ENCODE peak calls at places on chromosome 17, in ten cellular contexts. K is H1, N is K562, L is transverse colon, Q is Panc1, F is GM23338, R is sigmoid colon, P is prostate gland, M is HL-60, O is breast epithelium. U is an unnamed sample.

GRCh38 chr17:76881966-76882365 is 13.8 kb downstream of the MGAT5B start:
- DNase-seq in K (no peak), N (no peak), L (no peak), Q (no peak), F (no peak), R (no peak), P (no peak), M (no peak), O (no peak), U (no peak)

GRCh38 chr17:51427259-51428255 is 167.2 kb downstream of the UTP18 start:
- DNase-seq in K (no peak), N (no peak), L (no peak), Q (no peak), F (no peak), R (no peak), P (no peak), M (no peak), O (no peak), U (no peak)

GRCh38 chr17:28228986-28229729 is 89.8 kb upstream of the TMEM97 start:
- DNase-seq in K (no peak), N (peak), L (no peak), Q (no peak), F (no peak), R (no peak), P (no peak), M (no peak), O (no peak), U (no peak)

GRCh38 chr17:205817-206216 is 24.4 kb upstream of the DOC2B start:
- DNase-seq in K (no peak), N (no peak), L (no peak), Q (no peak), F (no peak), R (peak), P (no peak), M (no peak), O (no peak), U (no peak)

GRCh38 chr17:40177275-40177874 is at the start of gene RAPGEFL1:
- DNase-seq in K (no peak), N (peak), L (peak), Q (no peak), F (peak), R (peak), P (peak), M (peak), O (peak), U (no peak)

GRCh38 chr17:78599419-78599818 is 22.2 kb upstream of the DNAH17 start:
- DNase-seq in K (no peak), N (no peak), L (no peak), Q (no peak), F (no peak), R (no peak), P (no peak), M (no peak), O (no peak), U (no peak)

GRCh38 chr17:51029568-51030463 is 90.9 kb downstream of the SPAG9 start:
- DNase-seq in K (no peak), N (no peak), L (no peak), Q (no peak), F (no peak), R (no peak), P (no peak), M (no peak), O (no peak), U (no peak)

GRCh38 chr17:42494673-42495072 is 36.0 kb downstream of the ATP6V0A1 start:
- DNase-seq in K (no peak), N (no peak), L (no peak), Q (no peak), F (no peak), R (no peak), P (no peak), M (no peak), O (no peak), U (no peak)

GRCh38 chr17:5921919-5922318 is 148.3 kb upstream of the WSCD1 start:
- DNase-seq in K (no peak), N (no peak), L (no peak), Q (peak), F (no peak), R (no peak), P (no peak), M (no peak), O (no peak), U (no peak)

GRCh38 chr17:7019839-7020519 is 2.9 kb upstream of the BCL6B start:
- DNase-seq in K (no peak), N (no peak), L (peak), Q (no peak), F (peak), R (peak), P (no peak), M (no peak), O (no peak), U (no peak)

GRCh38 chr17:62792122-62792800 is 15.9 kb downstream of the MARCHF10 start:
- DNase-seq in K (no peak), N (no peak), L (no peak), Q (peak), F (no peak), R (no peak), P (no peak), M (no peak), O (no peak), U (no peak)

GRCh38 chr17:70654706-70655105 is 485.4 kb downstream of the KCNJ2 start:
- DNase-seq in K (no peak), N (no peak), L (no peak), Q (no peak), F (no peak), R (no peak), P (no peak), M (no peak), O (no peak), U (no peak)

GRCh38 chr17:55735784-55736405 is 13.2 kb upstream of the TMEM100 start:
- DNase-seq in K (no peak), N (peak), L (peak), Q (no peak), F (peak), R (peak), P (no peak), M (peak), O (no peak), U (no peak)

GRCh38 chr17:31452561-31453110 is 61.2 kb downstream of the RAB11FIP4 start:
- DNase-seq in K (no peak), N (no peak), L (no peak), Q (no peak), F (no peak), R (no peak), P (no peak), M (no peak), O (no peak), U (no peak)

GRCh38 chr17:74742153-74742515 is 5.1 kb downstream of the RAB37 start:
- DNase-seq in K (no peak), N (no peak), L (peak), Q (no peak), F (no peak), R (no peak), P (no peak), M (peak), O (no peak), U (no peak)

GRCh38 chr17:39980402-39981206 is at the start of gene PSMD3:
- DNase-seq in K (peak), N (peak), L (peak), Q (peak), F (peak), R (peak), P (peak), M (peak), O (peak), U (peak)

GRCh38 chr17:63699638-63700527 is at the start of gene LIMD2:
- DNase-seq in K (no peak), N (peak), L (peak), Q (no peak), F (peak), R (peak), P (peak), M (peak), O (no peak), U (no peak)

GRCh38 chr17:10750210-10750609 is 20.4 kb upstream of the TMEM220 start:
- DNase-seq in K (no peak), N (no peak), L (no peak), Q (no peak), F (no peak), R (no peak), P (no peak), M (no peak), O (no peak), U (no peak)

GRCh38 chr17:31391496-31391949 is at the start of gene RAB11FIP4:
- DNase-seq in K (no peak), N (peak), L (no peak), Q (no peak), F (peak), R (no peak), P (no peak), M (no peak), O (no peak), U (no peak)

GRCh38 chr17:13413001-13413400 is 188.7 kb downstream of the HS3ST3A1 start:
- DNase-seq in K (no peak), N (no peak), L (no peak), Q (no peak), F (no peak), R (no peak), P (no peak), M (no peak), O (no peak), U (no peak)

GRCh38 chr17:13407381-13407780 is 194.3 kb downstream of the HS3ST3A1 start:
- DNase-seq in K (no peak), N (no peak), L (no peak), Q (no peak), F (no peak), R (no peak), P (no peak), M (no peak), O (no peak), U (no peak)

GRCh38 chr17:13410874-13411273 is 190.9 kb downstream of the HS3ST3A1 start:
- DNase-seq in K (no peak), N (no peak), L (no peak), Q (no peak), F (no peak), R (no peak), P (peak), M (no peak), O (no peak), U (no peak)

GRCh38 chr17:13410214-13410613 is 191.5 kb downstream of the HS3ST3A1 start:
- DNase-seq in K (no peak), N (no peak), L (no peak), Q (no peak), F (no peak), R (no peak), P (no peak), M (no peak), O (no peak), U (no peak)

DNA sequence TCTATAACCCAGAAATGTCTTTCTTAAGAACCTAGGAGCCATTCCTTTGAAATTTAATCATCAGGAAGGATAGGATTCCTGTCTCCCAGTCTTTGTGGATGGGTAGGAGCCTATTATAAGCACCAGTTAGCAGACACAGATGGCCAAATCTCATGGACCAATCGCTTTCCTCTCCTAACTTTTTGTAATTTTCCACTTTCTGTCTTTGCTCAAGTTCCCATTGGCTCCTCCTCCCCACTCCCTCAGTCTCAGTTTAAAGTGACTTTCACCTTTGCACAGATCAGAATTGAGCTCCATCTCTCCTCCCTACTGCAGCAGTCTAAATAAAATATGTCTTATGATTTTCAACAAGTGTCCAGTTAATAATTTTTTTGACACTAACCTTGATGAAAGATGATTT is 192.3 kb downstream of the HS3ST3A1 start:
- DNase-seq in K (no peak), N (no peak), L (no peak), Q (no peak), F (no peak), R (no peak), P (no peak), M (no peak), O (no peak), U (no peak)
- TF ChIP-seq POLR2AphosphoS5 in K (no peak), N (no peak), L (no peak), Q (no peak), F (no peak), R (no peak), P (no peak), M (no peak), O (no peak), U (no peak)

DNA sequence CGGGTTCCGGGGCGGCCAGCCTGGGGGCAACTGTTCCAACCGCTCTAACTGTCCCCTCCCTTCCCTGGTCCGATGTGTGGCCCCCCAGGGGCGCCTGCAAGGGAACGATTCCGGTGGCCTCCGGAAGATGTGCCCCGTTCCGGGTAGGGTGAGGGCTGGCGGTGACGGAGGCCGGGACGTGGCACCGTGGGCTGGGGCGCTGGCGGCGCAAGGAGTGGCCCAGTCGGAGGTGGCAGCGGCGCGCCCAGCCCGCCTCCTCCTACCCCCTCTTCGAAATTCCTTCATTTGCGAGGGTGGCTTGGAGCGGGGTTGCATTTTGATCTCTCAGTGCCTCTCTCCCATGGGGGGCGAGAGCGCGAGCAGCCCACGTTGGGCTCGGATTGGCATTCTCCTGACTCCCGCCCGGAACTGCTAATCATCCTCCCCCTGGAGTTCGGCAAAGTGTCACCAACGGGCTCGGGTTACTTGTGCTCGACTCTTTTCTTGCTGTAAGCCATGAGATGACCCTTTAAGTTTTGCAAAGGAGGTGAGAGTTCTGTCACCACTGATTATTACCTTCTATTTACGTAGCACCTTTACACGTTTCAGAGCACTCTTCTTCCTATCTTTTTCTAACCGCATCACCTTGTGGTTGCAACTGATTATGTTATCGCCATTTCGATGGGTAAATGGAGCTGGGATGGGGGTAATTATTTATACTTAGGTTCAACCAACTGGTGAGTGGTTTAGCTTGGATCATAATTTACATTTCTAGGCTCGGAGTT is 667 bp downstream of the NDEL1 start:
- DNase-seq in K (no peak), N (peak), L (peak), Q (no peak), F (peak), R (peak), P (peak), M (peak), O (peak), U (no peak)
- TF ChIP-seq POLR2AphosphoS5 in K (no peak), N (peak), L (peak), Q (no peak), F (no peak), R (no peak), P (peak), M (no peak), O (no peak), U (no peak)

DNA sequence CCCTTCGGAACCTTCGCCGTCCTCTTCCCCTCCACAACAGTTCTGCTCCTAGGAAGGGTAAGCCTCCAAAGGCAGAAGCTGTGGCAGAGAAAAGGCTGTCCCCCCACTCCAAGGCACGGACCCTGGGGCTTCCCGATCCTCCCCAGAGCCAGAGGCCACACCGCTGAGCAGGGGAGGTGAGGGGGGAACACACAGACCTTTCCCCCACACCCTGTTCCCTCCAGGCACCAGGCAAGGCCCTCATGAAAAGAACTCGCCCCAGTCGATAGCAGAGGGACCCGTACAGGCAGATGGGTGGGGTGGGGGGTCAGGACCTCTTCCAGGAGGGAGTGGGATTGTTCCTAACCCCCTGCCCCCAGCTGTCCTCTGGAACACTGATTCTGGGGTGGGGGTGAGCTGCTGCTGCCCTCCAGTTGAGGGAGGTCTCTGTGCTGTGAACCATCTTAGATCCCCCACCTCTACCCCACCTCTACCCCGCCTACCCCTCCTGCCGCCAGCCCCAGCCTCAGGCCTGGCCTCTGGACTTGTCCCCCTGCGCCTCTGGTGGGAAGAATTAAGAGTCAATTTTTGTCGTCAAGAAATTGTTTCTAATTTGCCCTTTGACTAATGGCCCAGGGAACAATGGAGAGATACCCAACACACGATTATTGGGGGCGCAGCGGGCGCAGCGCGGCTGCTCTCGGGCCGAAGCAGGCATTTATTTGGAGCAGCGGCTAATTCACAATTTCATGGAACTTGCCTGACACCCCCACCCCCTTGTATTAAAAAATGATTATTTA is 4.6 kb upstream of the BAHCC1 start:
- DNase-seq in K (no peak), N (no peak), L (no peak), Q (no peak), F (no peak), R (no peak), P (no peak), M (no peak), O (no peak), U (no peak)
- TF ChIP-seq POLR2AphosphoS5 in K (no peak), N (no peak), L (no peak), Q (no peak), F (no peak), R (no peak), P (no peak), M (no peak), O (no peak), U (no peak)

GRCh38 chr17:49963626-49964538 is 5.1 kb upstream of the DLX4 start:
- DNase-seq in K (no peak), N (no peak), L (no peak), Q (no peak), F (peak), R (no peak), P (no peak), M (no peak), O (no peak), U (no peak)
- TF ChIP-seq POLR2AphosphoS5 in K (no peak), N (no peak), L (no peak), Q (no peak), F (no peak), R (peak), P (no peak), M (no peak), O (no peak), U (no peak)

DNA sequence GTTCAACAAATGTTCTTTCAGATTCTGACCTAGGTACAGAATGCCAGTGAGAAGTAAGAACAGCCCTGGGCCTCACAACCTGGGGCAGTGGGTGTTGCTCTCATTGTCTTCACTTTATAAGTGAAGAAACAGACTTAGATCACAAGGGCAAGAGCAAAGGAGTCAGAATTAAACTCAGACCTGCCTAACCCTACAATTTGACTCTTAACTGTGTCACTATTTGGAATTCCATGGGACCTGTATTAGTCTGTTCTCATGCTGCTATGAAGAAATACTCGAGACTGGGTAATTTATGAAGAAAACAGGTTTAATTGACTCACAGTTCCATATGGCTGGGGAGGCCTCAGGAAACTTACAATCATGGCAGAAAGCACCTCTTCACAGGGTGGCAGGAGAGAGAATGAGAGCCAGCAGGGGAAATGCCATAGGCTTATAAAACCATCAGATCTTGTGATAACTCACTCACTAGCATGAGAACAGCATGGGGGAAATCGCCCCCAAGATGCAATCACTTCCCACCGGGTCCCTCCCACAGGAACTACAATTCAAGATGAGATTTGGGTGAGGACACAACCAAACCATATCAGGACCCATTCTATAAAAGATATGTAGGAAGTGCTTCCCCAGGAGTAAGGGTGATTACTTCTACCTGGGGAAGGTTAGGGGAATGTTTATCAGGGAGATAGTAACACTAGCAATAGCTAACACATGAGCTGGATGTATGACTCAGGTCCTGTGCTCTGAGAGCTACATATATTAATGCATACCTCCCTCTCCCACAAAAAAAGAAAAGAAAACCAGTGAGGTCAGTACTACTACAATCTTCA is 270.1 kb downstream of the SOX9 start:
- DNase-seq in K (no peak), N (no peak), L (no peak), Q (no peak), F (no peak), R (no peak), P (no peak), M (no peak), O (no peak), U (no peak)
- TF ChIP-seq POLR2AphosphoS5 in K (no peak), N (no peak), L (no peak), Q (no peak), F (no peak), R (no peak), P (no peak), M (no peak), O (no peak), U (no peak)

GRCh38 chr17:65459667-65460415 is 101.6 kb downstream of the AXIN2 start:
- DNase-seq in K (no peak), N (no peak), L (no peak), Q (no peak), F (peak), R (peak), P (no peak), M (no peak), O (no peak), U (no peak)

GRCh38 chr17:65468321-65468720 is 93.1 kb downstream of the AXIN2 start:
- DNase-seq in K (no peak), N (no peak), L (no peak), Q (no peak), F (no peak), R (no peak), P (no peak), M (no peak), O (no peak), U (no peak)

GRCh38 chr17:65466547-65466946 is 94.9 kb downstream of the AXIN2 start:
- DNase-seq in K (no peak), N (no peak), L (no peak), Q (no peak), F (no peak), R (no peak), P (no peak), M (no peak), O (no peak), U (no peak)

GRCh38 chr17:65467156-65467555 is 94.3 kb downstream of the AXIN2 start:
- DNase-seq in K (no peak), N (no peak), L (no peak), Q (no peak), F (no peak), R (no peak), P (no peak), M (no peak), O (no peak), U (no peak)

DNA sequence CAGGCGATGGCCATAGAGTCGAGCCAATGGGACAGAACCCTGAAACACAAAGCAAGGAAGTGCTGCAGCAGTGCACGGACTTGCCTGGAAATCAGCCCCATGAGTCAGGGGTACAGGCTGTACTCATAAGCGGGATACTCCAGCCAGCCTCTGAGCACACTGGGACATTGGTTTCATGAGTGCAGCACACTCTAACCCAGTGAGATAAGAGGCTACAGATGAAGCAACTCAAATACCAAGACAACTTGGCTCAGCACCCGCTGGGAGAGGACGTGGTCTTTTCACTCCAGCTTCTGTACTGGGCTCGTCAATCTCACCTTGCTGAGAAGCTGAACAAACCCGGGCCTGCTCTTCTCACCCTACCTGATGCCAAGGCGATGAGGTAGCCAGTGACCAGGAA is 98.2 kb downstream of the AXIN2 start:
- DNase-seq in K (no peak), N (no peak), L (no peak), Q (no peak), F (no peak), R (no peak), P (peak), M (no peak), O (no peak), U (no peak)
- TF ChIP-seq POLR2AphosphoS5 in K (no peak), N (no peak), L (no peak), Q (no peak), F (no peak), R (no peak), P (peak), M (no peak), O (no peak), U (peak)

GRCh38 chr17:17036520-17036998 is 5.7 kb upstream of the MPRIP start:
- DNase-seq in K (no peak), N (no peak), L (no peak), Q (no peak), F (no peak), R (no peak), P (no peak), M (peak), O (peak), U (no peak)
- TF ChIP-seq POLR2AphosphoS5 in K (no peak), N (no peak), L (no peak), Q (no peak), F (no peak), R (no peak), P (peak), M (peak), O (no peak), U (peak)

GRCh38 chr17:82871056-82871775 is 31.4 kb upstream of the ZNF750 start:
- DNase-seq in K (no peak), N (no peak), L (no peak), Q (no peak), F (peak), R (no peak), P (no peak), M (no peak), O (no peak), U (no peak)
- TF ChIP-seq POLR2AphosphoS5 in K (no peak), N (no peak), L (no peak), Q (no peak), F (no peak), R (no peak), P (no peak), M (no peak), O (peak), U (peak)